ENCODE peak calls at places on chromosomes 12 and 14, in eight cellular contexts. F, O, J, H, R, B, K and D are unnamed samples.

GRCh38 chr12:29741342-29742241 is 42.1 kb downstream of the TMTC1 start:
- DNase-seq in F (no peak), O (no peak), J (no peak), H (no peak), R (no peak), B (no peak), K (no peak), D (no peak)

GRCh38 chr12:8950702-8951478 is 1.4 kb upstream of the M6PR start:
- DNase-seq in F (no peak), O (no peak), J (no peak), H (no peak), R (no peak), B (no peak), K (no peak), D (no peak)

GRCh38 chr12:57893460-57894353 is 47.2 kb upstream of the CTDSP2 start:
- DNase-seq in F (peak), O (peak), J (no peak), H (peak), R (peak), B (no peak), K (peak), D (peak)

GRCh38 chr12:102120564-102120873 is 536 bp downstream of the PARPBP start:
- DNase-seq in F (no peak), O (no peak), J (peak), H (no peak), R (no peak), B (no peak), K (no peak), D (no peak)

GRCh38 chr12:92136021-92136735 is 9.5 kb downstream of the BTG1 start:
- DNase-seq in F (no peak), O (no peak), J (no peak), H (no peak), R (no peak), B (no peak), K (no peak), D (no peak)

GRCh38 chr14:104929268-104930230 is 4.9 kb downstream of the PLD4 start:
- DNase-seq in F (no peak), O (no peak), J (no peak), H (no peak), R (no peak), B (no peak), K (no peak), D (no peak)

GRCh38 chr12:93802293-93802692 is 125.1 kb downstream of the CRADD start:
- DNase-seq in F (no peak), O (no peak), J (no peak), H (no peak), R (no peak), B (no peak), K (no peak), D (no peak)

GRCh38 chr12:49868449-49868848 is 25.5 kb upstream of the BCDIN3D start:
- DNase-seq in F (no peak), O (peak), J (no peak), H (peak), R (no peak), B (no peak), K (peak), D (no peak)

GRCh38 chr14:68468437-68469207 is 324.2 kb downstream of the ZFP36L1 start:
- DNase-seq in F (no peak), O (no peak), J (no peak), H (no peak), R (no peak), B (peak), K (no peak), D (no peak)

GRCh38 chr12:113322353-113322752 is 12.6 kb downstream of the SLC8B1 start:
- DNase-seq in F (no peak), O (no peak), J (no peak), H (no peak), R (no peak), B (no peak), K (no peak), D (no peak)

GRCh38 chr12:69966409-69966808 is 141.4 kb downstream of the MYRFL start:
- DNase-seq in F (no peak), O (no peak), J (no peak), H (no peak), R (peak), B (no peak), K (peak), D (no peak)

GRCh38 chr12:102961488-102961801 is 4.0 kb downstream of the ASCL1 start:
- DNase-seq in F (no peak), O (no peak), J (no peak), H (no peak), R (no peak), B (no peak), K (no peak), D (no peak)

GRCh38 chr14:65225299-65226159 is 123.2 kb upstream of the MAX start:
- DNase-seq in F (peak), O (no peak), J (no peak), H (no peak), R (no peak), B (no peak), K (no peak), D (no peak)

GRCh38 chr12:132284618-132285310 is 44.6 kb downstream of the GALNT9 start:
- DNase-seq in F (no peak), O (no peak), J (no peak), H (peak), R (no peak), B (no peak), K (peak), D (no peak)

DNA sequence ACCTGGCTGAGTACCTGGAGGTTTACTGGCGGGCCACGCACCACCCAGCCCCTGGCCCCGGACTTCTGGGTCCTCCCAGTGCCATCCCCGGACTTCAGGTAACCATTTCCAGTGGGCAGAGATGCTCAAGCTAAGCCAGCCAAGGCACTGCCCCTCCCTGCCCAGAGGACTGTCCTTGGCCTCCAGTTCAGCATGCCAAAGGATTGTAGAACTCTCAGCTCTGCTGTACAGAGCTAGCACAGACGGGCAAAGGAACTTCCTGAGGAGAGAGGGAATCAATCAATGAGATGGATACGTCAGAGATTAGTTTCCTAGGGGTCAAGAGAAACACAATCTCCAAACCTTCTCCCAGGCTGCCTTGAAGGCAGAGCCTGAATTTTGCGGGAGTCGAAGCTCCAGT is 8.7 kb downstream of the CACNB3 start:
- DNase-seq in F (no peak), O (no peak), J (no peak), H (no peak), R (no peak), B (no peak), K (no peak), D (no peak)
- H3K27ac ChIP-seq in F (no peak), O (no peak), J (no peak), H (no peak), R (no peak), B (no peak), K (no peak), D (no peak)

GRCh38 chr14:103103461-103104388 is 9.2 kb downstream of the EXOC3L4 start:
- DNase-seq in F (peak), O (no peak), J (no peak), H (peak), R (peak), B (no peak), K (no peak), D (no peak)
- TF ChIP-seq CTCF in F (peak), O (no peak), J (no peak), H (peak), R (no peak), B (no peak), K (no peak), D (no peak)

GRCh38 chr12:19885987-19886804 is 446.9 kb downstream of the AEBP2 start:
- DNase-seq in F (no peak), O (no peak), J (no peak), H (no peak), R (no peak), B (no peak), K (no peak), D (no peak)

GRCh38 chr12:19884081-19884480 is 444.8 kb downstream of the AEBP2 start:
- DNase-seq in F (no peak), O (no peak), J (no peak), H (no peak), R (no peak), B (no peak), K (no peak), D (no peak)

GRCh38 chr12:19882418-19882817 is 443.1 kb downstream of the AEBP2 start:
- DNase-seq in F (no peak), O (peak), J (no peak), H (no peak), R (no peak), B (no peak), K (no peak), D (no peak)

GRCh38 chr12:19886805-19887105 is 447.5 kb downstream of the AEBP2 start:
- DNase-seq in F (no peak), O (no peak), J (no peak), H (no peak), R (no peak), B (no peak), K (no peak), D (no peak)

DNA sequence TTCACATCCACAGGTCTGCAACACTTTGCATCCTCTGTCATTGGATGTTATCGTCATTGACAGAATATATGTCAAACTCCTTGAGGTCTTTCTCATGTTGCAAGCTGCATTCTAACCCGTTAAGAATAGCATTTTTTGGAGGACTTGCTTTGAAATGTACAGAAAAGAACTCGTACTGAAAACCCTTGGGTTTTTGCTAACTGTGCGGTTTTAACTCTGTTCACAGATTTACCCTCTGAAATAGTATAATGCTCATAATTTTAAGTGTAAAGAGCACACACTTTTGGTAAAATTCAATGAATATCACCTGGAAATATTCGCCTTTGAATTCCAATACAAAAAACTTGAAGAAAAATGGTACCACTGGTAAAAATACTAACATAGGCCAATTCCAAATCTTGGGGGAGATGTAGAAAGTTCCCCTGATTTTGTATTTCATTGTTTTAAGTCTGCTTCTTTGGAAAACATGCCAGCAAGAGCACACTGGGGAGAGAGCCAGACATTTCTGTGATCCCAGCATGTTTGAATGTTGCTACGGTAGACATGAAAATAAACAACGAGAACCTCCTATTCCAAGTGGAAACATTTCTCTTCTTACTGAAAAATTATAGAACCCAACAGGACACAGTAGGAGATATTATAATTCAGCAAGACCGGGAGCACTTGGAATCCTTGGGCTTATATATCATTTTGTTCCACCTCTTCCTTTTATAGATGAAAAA is 446.0 kb downstream of the AEBP2 start:
- DNase-seq in F (no peak), O (no peak), J (no peak), H (no peak), R (no peak), B (no peak), K (no peak), D (no peak)
- H3K27ac ChIP-seq in F (no peak), O (peak), J (no peak), H (no peak), R (no peak), B (no peak), K (no peak), D (peak)

GRCh38 chr12:107448198-107448597 is 237.4 kb upstream of the PWP1 start:
- DNase-seq in F (no peak), O (no peak), J (peak), H (peak), R (no peak), B (no peak), K (no peak), D (no peak)
- TF ChIP-seq CTCF in F (no peak), O (no peak), J (peak), H (peak), R (no peak), B (no peak), K (no peak), D (no peak)

DNA sequence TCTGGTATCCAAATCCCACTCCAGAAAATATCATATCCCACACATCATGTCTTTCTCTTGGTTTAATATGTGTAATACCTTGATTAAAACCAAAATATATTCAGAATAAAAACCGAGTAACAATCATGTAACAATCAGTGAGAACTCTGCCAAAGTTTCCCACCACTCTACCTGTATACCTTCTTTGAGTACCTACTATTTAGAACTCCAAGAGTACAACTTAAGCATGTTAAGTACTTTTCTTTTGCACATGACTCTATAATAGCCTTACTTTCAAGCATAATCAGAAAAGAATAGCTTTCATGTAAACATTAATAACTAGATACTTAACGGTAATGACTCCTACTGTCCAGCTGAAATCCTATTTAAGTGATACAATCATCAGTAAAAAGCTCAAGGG is 223.2 kb downstream of the MED13L start:
- DNase-seq in F (no peak), O (no peak), J (no peak), H (no peak), R (no peak), B (no peak), K (no peak), D (no peak)
- H3K27ac ChIP-seq in F (no peak), O (no peak), J (no peak), H (no peak), R (peak), B (no peak), K (no peak), D (no peak)

GRCh38 chr14:42548349-42548748 is 941.7 kb downstream of the LRFN5 start:
- DNase-seq in F (no peak), O (no peak), J (no peak), H (no peak), R (no peak), B (no peak), K (no peak), D (no peak)
- TF ChIP-seq CTCF in F (no peak), O (no peak), J (no peak), H (no peak), R (no peak), B (no peak), K (no peak), D (no peak)